ENCODE peak calls at places on chromosomes 13 and 19, in ten cellular contexts. One of them, this sample, is unnamed. For H3K36me3, the result is how much of the 10 kb centered on the place peaks cover.

GRCh38 chr13:100484708-100485107 is 103.9 kb downstream of the GGACT start:
- DNase-seq in RWPE2: no peak
- DNase-seq in endodermal cell: no peak
- DNase-seq in IMR-90: no peak
- DNase-seq in GM23338: no peak
- DNase-seq in uterus: no peak
- DNase-seq in A673: no peak
- DNase-seq in suprapubic skin: no peak
- DNase-seq in thoracic aorta: no peak
- DNase-seq in hepatocyte: no peak
- DNase-seq in this sample: no peak

GRCh38 chr19:8663920-8664670 is 33.7 kb downstream of the NFILZ start:
- DNase-seq in RWPE2: no peak
- DNase-seq in endodermal cell: no peak
- DNase-seq in IMR-90: no peak
- DNase-seq in GM23338: peak
- DNase-seq in uterus: no peak
- DNase-seq in A673: peak
- DNase-seq in suprapubic skin: no peak
- DNase-seq in thoracic aorta: no peak
- DNase-seq in hepatocyte: no peak
- DNase-seq in this sample: no peak

GRCh38 chr13:91133941-91134772 is 213.3 kb upstream of the MIR17HG start:
- DNase-seq in RWPE2: no peak
- DNase-seq in endodermal cell: peak
- DNase-seq in IMR-90: peak
- DNase-seq in GM23338: peak
- DNase-seq in uterus: no peak
- DNase-seq in A673: peak
- DNase-seq in suprapubic skin: no peak
- DNase-seq in thoracic aorta: no peak
- DNase-seq in hepatocyte: peak
- DNase-seq in this sample: no peak

GRCh38 chr13:20567881-20568528 is 1.0 kb downstream of the IFT88 start:
- DNase-seq in RWPE2: no peak
- DNase-seq in endodermal cell: no peak
- DNase-seq in IMR-90: no peak
- DNase-seq in GM23338: no peak
- DNase-seq in uterus: no peak
- DNase-seq in A673: no peak
- DNase-seq in suprapubic skin: no peak
- DNase-seq in thoracic aorta: no peak
- DNase-seq in hepatocyte: no peak
- DNase-seq in this sample: no peak

GRCh38 chr19:39937094-39937493 is 2.7 kb upstream of the FCGBP start:
- DNase-seq in RWPE2: no peak
- DNase-seq in endodermal cell: no peak
- DNase-seq in IMR-90: no peak
- DNase-seq in GM23338: no peak
- DNase-seq in uterus: no peak
- DNase-seq in A673: no peak
- DNase-seq in suprapubic skin: no peak
- DNase-seq in thoracic aorta: no peak
- DNase-seq in hepatocyte: no peak
- DNase-seq in this sample: no peak

GRCh38 chr19:7947939-7948338 is 4.5 kb upstream of the TIMM44 start:
- DNase-seq in RWPE2: no peak
- DNase-seq in endodermal cell: no peak
- DNase-seq in IMR-90: peak
- DNase-seq in GM23338: no peak
- DNase-seq in uterus: no peak
- DNase-seq in A673: no peak
- DNase-seq in suprapubic skin: no peak
- DNase-seq in thoracic aorta: no peak
- DNase-seq in hepatocyte: no peak
- DNase-seq in this sample: no peak

GRCh38 chr13:31835932-31836331 is 96.6 kb downstream of the RXFP2 start:
- DNase-seq in RWPE2: no peak
- DNase-seq in endodermal cell: no peak
- DNase-seq in IMR-90: peak
- DNase-seq in GM23338: no peak
- DNase-seq in uterus: no peak
- DNase-seq in A673: peak
- DNase-seq in suprapubic skin: no peak
- DNase-seq in thoracic aorta: no peak
- DNase-seq in hepatocyte: no peak
- DNase-seq in this sample: no peak

GRCh38 chr13:109271555-109271954 is 514.8 kb downstream of the IRS2 start:
- DNase-seq in RWPE2: no peak
- DNase-seq in endodermal cell: no peak
- DNase-seq in IMR-90: no peak
- DNase-seq in GM23338: no peak
- DNase-seq in uterus: no peak
- DNase-seq in A673: no peak
- DNase-seq in suprapubic skin: no peak
- DNase-seq in thoracic aorta: no peak
- DNase-seq in hepatocyte: no peak
- DNase-seq in this sample: no peak

GRCh38 chr19:44642375-44642774 is 1.3 kb upstream of the PVR start:
- DNase-seq in RWPE2: no peak
- DNase-seq in endodermal cell: no peak
- DNase-seq in IMR-90: no peak
- DNase-seq in GM23338: no peak
- DNase-seq in uterus: no peak
- DNase-seq in A673: no peak
- DNase-seq in suprapubic skin: no peak
- DNase-seq in thoracic aorta: no peak
- DNase-seq in hepatocyte: no peak
- DNase-seq in this sample: no peak

GRCh38 chr19:44644391-44645016 is 794 bp downstream of the PVR start:
- DNase-seq in RWPE2: no peak
- DNase-seq in endodermal cell: peak
- DNase-seq in IMR-90: peak
- DNase-seq in GM23338: peak
- DNase-seq in uterus: no peak
- DNase-seq in A673: peak
- DNase-seq in suprapubic skin: no peak
- DNase-seq in thoracic aorta: no peak
- DNase-seq in hepatocyte: peak
- DNase-seq in this sample: no peak

GRCh38 chr19:44645407-44646048 is 1.8 kb downstream of the PVR start:
- DNase-seq in RWPE2: no peak
- DNase-seq in endodermal cell: no peak
- DNase-seq in IMR-90: no peak
- DNase-seq in GM23338: no peak
- DNase-seq in uterus: no peak
- DNase-seq in A673: no peak
- DNase-seq in suprapubic skin: no peak
- DNase-seq in thoracic aorta: no peak
- DNase-seq in hepatocyte: no peak
- DNase-seq in this sample: no peak

GRCh38 chr19:44641866-44642265 is 1.8 kb upstream of the PVR start:
- DNase-seq in RWPE2: no peak
- DNase-seq in endodermal cell: no peak
- DNase-seq in IMR-90: no peak
- DNase-seq in GM23338: no peak
- DNase-seq in uterus: no peak
- DNase-seq in A673: no peak
- DNase-seq in suprapubic skin: no peak
- DNase-seq in thoracic aorta: no peak
- DNase-seq in hepatocyte: no peak
- DNase-seq in this sample: no peak

DNA sequence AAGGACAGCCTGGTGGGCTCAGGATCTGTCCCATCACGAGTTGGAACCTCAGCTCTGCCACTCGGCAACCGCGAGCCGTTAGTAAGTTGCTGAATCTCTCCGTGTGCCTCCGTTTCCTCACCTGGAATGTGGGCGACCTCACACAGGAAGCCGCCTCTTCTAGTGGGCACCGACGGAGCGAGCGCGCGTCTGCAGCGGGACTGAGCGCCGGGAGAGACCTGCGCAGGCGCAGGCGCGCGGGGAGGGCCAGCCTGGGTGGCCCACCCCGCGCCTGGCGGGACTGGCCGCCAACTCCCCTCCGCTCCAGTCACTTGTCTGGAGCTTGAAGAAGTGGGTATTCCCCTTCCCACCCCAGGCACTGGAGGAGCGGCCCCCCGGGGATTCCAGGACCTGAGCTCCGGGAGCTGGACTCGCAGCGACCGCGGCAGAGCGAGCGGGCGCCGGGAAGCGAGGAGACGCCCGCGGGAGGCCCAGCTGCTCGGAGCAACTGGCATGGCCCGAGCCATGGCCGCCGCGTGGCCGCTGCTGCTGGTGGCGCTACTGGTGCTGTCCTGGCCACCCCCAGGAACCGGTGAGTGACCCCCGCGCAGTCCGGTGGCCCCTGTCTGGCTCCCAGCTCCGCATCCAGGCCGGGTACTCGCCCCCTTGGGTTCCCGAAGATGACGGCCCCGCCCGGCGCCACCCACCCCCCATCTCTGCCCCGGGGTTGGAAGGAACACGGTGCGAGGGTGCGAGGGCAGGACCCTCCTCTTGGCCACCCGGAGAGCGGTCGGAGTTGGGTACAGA is at the start of gene PVR:
- DNase-seq in RWPE2: peak
- DNase-seq in endodermal cell: peak
- DNase-seq in IMR-90: peak
- DNase-seq in GM23338: peak
- DNase-seq in uterus: peak
- DNase-seq in A673: peak
- DNase-seq in suprapubic skin: peak
- DNase-seq in thoracic aorta: peak
- DNase-seq in hepatocyte: peak
- DNase-seq in this sample: peak
- TF ChIP-seq CTCF in RWPE2: peak
- TF ChIP-seq CTCF in endodermal cell: peak
- TF ChIP-seq CTCF in IMR-90: no peak
- TF ChIP-seq CTCF in GM23338: no peak
- TF ChIP-seq CTCF in uterus: no peak
- TF ChIP-seq CTCF in A673: no peak
- TF ChIP-seq CTCF in suprapubic skin: no peak
- TF ChIP-seq CTCF in thoracic aorta: no peak
- TF ChIP-seq CTCF in hepatocyte: no peak
- TF ChIP-seq CTCF in this sample: no peak

GRCh38 chr19:18905058-18905456 is 9.1 kb upstream of the CERS1 start:
- DNase-seq in RWPE2: no peak
- DNase-seq in endodermal cell: no peak
- DNase-seq in IMR-90: no peak
- DNase-seq in GM23338: no peak
- DNase-seq in uterus: no peak
- DNase-seq in A673: no peak
- DNase-seq in suprapubic skin: no peak
- DNase-seq in thoracic aorta: no peak
- DNase-seq in hepatocyte: peak
- DNase-seq in this sample: no peak
- H3K36me3 ChIP-seq in RWPE2: under half
- H3K36me3 ChIP-seq in endodermal cell: under half
- H3K36me3 ChIP-seq in IMR-90: half or more
- H3K36me3 ChIP-seq in GM23338: under half
- H3K36me3 ChIP-seq in uterus: under half
- H3K36me3 ChIP-seq in A673: under half
- H3K36me3 ChIP-seq in suprapubic skin: half or more
- H3K36me3 ChIP-seq in thoracic aorta: half or more
- H3K36me3 ChIP-seq in hepatocyte: under half
- H3K36me3 ChIP-seq in this sample: half or more

DNA sequence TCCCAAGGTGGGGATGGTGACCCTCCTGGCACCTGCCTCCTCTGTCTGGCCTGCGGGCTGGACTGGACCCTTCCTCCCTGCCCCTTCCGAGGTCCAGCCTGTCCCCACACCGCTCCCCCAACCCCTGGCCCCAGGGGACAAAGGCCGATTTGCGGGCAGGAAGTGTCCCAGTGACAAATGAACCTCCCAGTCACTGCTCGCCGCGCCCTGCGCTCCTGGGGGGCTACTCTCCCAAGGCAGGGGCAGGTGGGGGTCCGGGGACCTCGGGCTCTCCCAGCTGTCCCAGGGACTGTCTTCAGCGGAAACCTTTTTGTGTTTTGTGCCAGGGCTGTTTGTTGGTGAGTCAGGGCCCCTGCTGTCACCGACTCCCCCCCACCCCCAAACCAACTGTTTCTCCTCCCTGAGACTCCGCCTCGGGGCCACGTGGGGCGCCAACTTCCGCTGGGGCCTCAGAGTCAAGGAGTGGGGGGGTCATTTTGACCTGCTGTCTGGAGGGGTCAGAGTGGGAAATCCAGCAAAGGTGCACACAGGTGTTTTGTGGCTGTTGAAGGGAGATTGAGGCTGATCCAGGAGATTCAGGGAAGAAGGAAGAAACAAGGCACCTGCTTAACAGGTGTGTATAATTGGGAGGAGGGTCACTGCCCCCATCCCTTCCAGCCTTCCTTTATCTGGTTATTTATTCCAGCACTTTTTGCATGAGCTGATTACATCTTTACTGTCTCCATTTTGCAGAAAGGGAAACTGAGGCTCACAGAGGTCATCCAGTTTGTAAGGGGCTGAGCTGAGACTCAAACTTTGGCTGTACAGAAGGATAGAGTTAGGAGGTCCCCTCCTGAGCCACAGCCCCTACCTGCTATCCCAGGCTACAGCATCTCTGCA is 831 bp downstream of the PGPEP1 start:
- DNase-seq in RWPE2: no peak
- DNase-seq in endodermal cell: peak
- DNase-seq in IMR-90: peak
- DNase-seq in GM23338: peak
- DNase-seq in uterus: peak
- DNase-seq in A673: peak
- DNase-seq in suprapubic skin: peak
- DNase-seq in thoracic aorta: no peak
- DNase-seq in hepatocyte: peak
- DNase-seq in this sample: peak
- TF ChIP-seq CTCF in RWPE2: no peak
- TF ChIP-seq CTCF in endodermal cell: no peak
- TF ChIP-seq CTCF in IMR-90: no peak
- TF ChIP-seq CTCF in GM23338: peak
- TF ChIP-seq CTCF in uterus: no peak
- TF ChIP-seq CTCF in A673: no peak
- TF ChIP-seq CTCF in suprapubic skin: no peak
- TF ChIP-seq CTCF in thoracic aorta: no peak
- TF ChIP-seq CTCF in hepatocyte: no peak
- TF ChIP-seq CTCF in this sample: no peak

GRCh38 chr19:36574762-36575161 is 1.7 kb upstream of the ZNF529 start:
- DNase-seq in RWPE2: no peak
- DNase-seq in endodermal cell: no peak
- DNase-seq in IMR-90: no peak
- DNase-seq in GM23338: no peak
- DNase-seq in uterus: no peak
- DNase-seq in A673: no peak
- DNase-seq in suprapubic skin: no peak
- DNase-seq in thoracic aorta: no peak
- DNase-seq in hepatocyte: no peak
- DNase-seq in this sample: no peak

GRCh38 chr19:36573020-36573947 is at the start of gene ZNF529:
- DNase-seq in RWPE2: peak
- DNase-seq in endodermal cell: peak
- DNase-seq in IMR-90: peak
- DNase-seq in GM23338: peak
- DNase-seq in uterus: peak
- DNase-seq in A673: peak
- DNase-seq in suprapubic skin: peak
- DNase-seq in thoracic aorta: peak
- DNase-seq in hepatocyte: peak
- DNase-seq in this sample: peak

GRCh38 chr19:36577271-36577996 is 4.3 kb upstream of the ZNF529 start:
- DNase-seq in RWPE2: no peak
- DNase-seq in endodermal cell: peak
- DNase-seq in IMR-90: no peak
- DNase-seq in GM23338: no peak
- DNase-seq in uterus: no peak
- DNase-seq in A673: no peak
- DNase-seq in suprapubic skin: no peak
- DNase-seq in thoracic aorta: no peak
- DNase-seq in hepatocyte: no peak
- DNase-seq in this sample: no peak

GRCh38 chr19:36573948-36574726 is 1.0 kb upstream of the ZNF529 start:
- DNase-seq in RWPE2: no peak
- DNase-seq in endodermal cell: no peak
- DNase-seq in IMR-90: peak
- DNase-seq in GM23338: peak
- DNase-seq in uterus: no peak
- DNase-seq in A673: no peak
- DNase-seq in suprapubic skin: no peak
- DNase-seq in thoracic aorta: no peak
- DNase-seq in hepatocyte: peak
- DNase-seq in this sample: no peak

DNA sequence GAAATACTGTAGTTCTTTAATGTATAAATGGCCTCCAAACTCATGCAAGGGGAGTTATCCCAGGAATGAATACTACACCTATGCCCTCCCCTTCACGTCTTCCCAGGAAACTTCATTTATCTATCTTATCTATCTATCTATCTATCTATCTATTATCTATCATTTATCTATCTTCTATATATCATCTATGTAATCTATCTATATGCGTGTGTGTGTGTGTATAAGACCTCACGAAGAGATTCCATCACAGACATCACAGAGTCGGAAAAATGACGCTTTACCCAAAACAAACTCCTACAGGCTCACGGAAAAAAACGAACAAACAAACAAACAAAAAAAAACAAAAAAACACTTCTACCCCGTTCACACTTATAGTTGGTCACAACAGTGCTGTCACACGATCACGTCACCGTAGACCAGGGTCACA is 486 bp downstream of the ZNF529 start:
- DNase-seq in RWPE2: no peak
- DNase-seq in endodermal cell: no peak
- DNase-seq in IMR-90: no peak
- DNase-seq in GM23338: peak
- DNase-seq in uterus: no peak
- DNase-seq in A673: no peak
- DNase-seq in suprapubic skin: no peak
- DNase-seq in thoracic aorta: no peak
- DNase-seq in hepatocyte: no peak
- DNase-seq in this sample: no peak
- H3K36me3 ChIP-seq in RWPE2: half or more
- H3K36me3 ChIP-seq in endodermal cell: under half
- H3K36me3 ChIP-seq in IMR-90: under half
- H3K36me3 ChIP-seq in GM23338: under half
- H3K36me3 ChIP-seq in uterus: under half
- H3K36me3 ChIP-seq in A673: under half
- H3K36me3 ChIP-seq in suprapubic skin: under half
- H3K36me3 ChIP-seq in thoracic aorta: under half
- H3K36me3 ChIP-seq in hepatocyte: under half
- H3K36me3 ChIP-seq in this sample: under half